ENCODE peak calls at places on chromosomes 11 and 22, in ten cellular contexts. U is mesenchymal stem cell, Y is uterus, J is Peyer's patch, Z is aorta, O is small intestine, C is breast epithelium, E is gastrocnemius medialis, N is lower lobe of right lung, D is lung. R is an unnamed sample. For H3K9me3 and H3K4me1, the result is how much of the 10 kb centered on the place peaks cover.

GRCh38 chr11:122367809-122368231 is 251.8 kb upstream of the BLID start:
- DNase-seq in U (peak), Z (no peak), D (no peak), N (no peak), O (peak), C (no peak), E (no peak), J (no peak), Y (peak), R (no peak)

GRCh38 chr11:62025429-62026105 is 58.1 kb upstream of the FTH1 start:
- DNase-seq in Y (peak), J (peak), C (no peak), D (peak), E (peak), O (peak), N (peak), U (peak), Z (peak), R (no peak)

GRCh38 chr11:72871089-72871488 is 56.9 kb downstream of the ATG16L2 start:
- DNase-seq in C (no peak), Z (no peak), N (no peak), O (no peak), J (no peak), D (no peak), Y (no peak), E (no peak), U (no peak), R (no peak)

GRCh38 chr22:40177738-40178416 is at the start of gene TNRC6B:
- DNase-seq in E (peak), J (peak), C (no peak), N (no peak), O (peak), U (peak), D (peak), Z (no peak), Y (peak), R (no peak)

GRCh38 chr11:80815752-80816453 is 1375.1 kb upstream of the TENM4 start:
- DNase-seq in N (no peak), E (no peak), Y (no peak), Z (no peak), O (no peak), J (no peak), D (no peak), U (peak), C (no peak), R (no peak)

GRCh38 chr11:74007691-74008372 is 1.1 kb downstream of the UCP3 start:
- DNase-seq in E (peak), C (no peak), D (no peak), U (no peak), J (no peak), N (no peak), O (no peak), Z (no peak), Y (no peak), R (no peak)

GRCh38 chr22:19661156-19661555 is 53.1 kb upstream of the SEPTIN5 start:
- DNase-seq in J (no peak), E (no peak), Z (no peak), C (no peak), O (no peak), N (no peak), D (no peak), Y (no peak), U (no peak), R (no peak)

GRCh38 chr11:88175004-88175706 is at the start of gene RAB38:
- DNase-seq in E (no peak), Z (peak), J (no peak), U (peak), Y (peak), C (peak), N (peak), D (peak), O (peak), R (no peak)

GRCh38 chr11:94708642-94709041 is 59.5 kb upstream of the AMOTL1 start:
- DNase-seq in D (no peak), Y (no peak), N (no peak), C (no peak), U (no peak), E (no peak), J (no peak), O (no peak), Z (no peak), R (no peak)

GRCh38 chr11:32829157-32829679 is 509 bp upstream of the PRRG4 start:
- DNase-seq in C (no peak), Z (no peak), N (no peak), Y (no peak), O (peak), U (peak), J (no peak), E (no peak), D (no peak), R (no peak)

GRCh38 chr11:128814856-128815705 is 52.0 kb downstream of the KCNJ1 start:
- DNase-seq in D (no peak), O (no peak), J (no peak), E (peak), Z (no peak), C (no peak), Y (peak), U (peak), N (no peak), R (no peak)

GRCh38 chr11:71582309-71582895 is at the start of gene KRTAP5-11:
- DNase-seq in Y (no peak), J (no peak), N (no peak), U (no peak), C (no peak), Z (no peak), E (no peak), O (no peak), D (no peak), R (no peak)

GRCh38 chr11:737366-737765 is 9.9 kb upstream of the TALDO1 start:
- DNase-seq in Z (no peak), O (no peak), D (no peak), E (no peak), C (no peak), Y (no peak), N (no peak), U (no peak), J (no peak), R (no peak)

GRCh38 chr11:134791102-134791501 is 379.1 kb upstream of the B3GAT1 start:
- DNase-seq in O (no peak), Z (no peak), Y (no peak), U (no peak), E (no peak), N (no peak), J (no peak), C (no peak), D (no peak), R (no peak)

GRCh38 chr11:121521145-121522042 is 68.6 kb upstream of the SORL1-AS1 start:
- DNase-seq in J (no peak), D (no peak), C (no peak), O (no peak), E (no peak), N (no peak), Y (no peak), Z (no peak), U (no peak), R (no peak)

GRCh38 chr22:31229402-31230140 is 17.5 kb downstream of the LIMK2 start:
- DNase-seq in D (no peak), Z (no peak), O (peak), J (peak), E (peak), Y (peak), N (no peak), U (peak), C (peak), R (no peak)

GRCh38 chr11:74072286-74072685 is 63.4 kb upstream of the UCP3 start:
- DNase-seq in Z (no peak), D (no peak), C (no peak), O (no peak), N (no peak), U (no peak), E (no peak), Y (no peak), J (no peak), R (no peak)

GRCh38 chr22:18968011-18968749 is 32.1 kb upstream of the PRODH start:
- DNase-seq in O (no peak), Z (peak), U (peak), N (peak), E (no peak), J (no peak), C (no peak), Y (no peak), D (no peak), R (no peak)

GRCh38 chr11:35143509-35144102 is 4.6 kb downstream of the CD44 start:
- DNase-seq in Z (no peak), C (no peak), J (no peak), Y (no peak), U (peak), E (no peak), D (no peak), N (no peak), O (peak), R (no peak)

GRCh38 chr11:35142481-35143207 is 3.7 kb downstream of the CD44 start:
- DNase-seq in U (peak), Z (no peak), J (peak), E (no peak), Y (peak), O (no peak), C (no peak), N (no peak), D (no peak), R (no peak)

GRCh38 chr11:35139883-35140282 is 912 bp downstream of the CD44 start:
- DNase-seq in C (no peak), Z (no peak), N (no peak), E (peak), D (no peak), Y (no peak), J (no peak), U (peak), O (no peak), R (no peak)

GRCh38 chr11:35141034-35141433 is 2.1 kb downstream of the CD44 start:
- DNase-seq in U (peak), Y (no peak), N (no peak), J (no peak), E (no peak), D (no peak), O (no peak), Z (no peak), C (no peak), R (no peak)

DNA sequence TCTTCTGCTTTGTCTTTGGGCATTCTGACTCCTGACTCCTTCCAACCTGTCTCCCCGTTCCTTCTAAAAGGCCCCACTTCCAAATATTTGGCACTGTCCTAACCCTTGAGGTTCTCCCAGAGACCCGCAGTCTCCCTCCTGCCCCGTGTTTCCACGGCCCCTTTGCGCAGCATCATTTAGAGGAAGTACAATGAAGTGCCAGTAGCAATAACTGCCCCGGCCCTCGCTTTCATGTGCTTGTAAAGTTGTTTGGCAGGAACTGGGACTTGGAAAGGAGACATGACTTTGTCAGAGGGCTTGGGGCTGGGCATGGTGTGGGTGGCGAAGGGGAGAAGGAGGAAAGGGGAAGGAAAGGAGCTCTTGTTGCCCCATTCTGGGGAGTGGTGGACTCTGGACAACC is 2.6 kb downstream of the CD44 start:
- DNase-seq in J (peak), O (peak), E (peak), C (no peak), D (peak), Y (no peak), Z (peak), N (peak), U (peak), R (no peak)
- H3K27ac ChIP-seq in J (peak), O (no peak), E (peak), C (peak), D (no peak), Y (peak), Z (peak), N (peak), U (peak), R (peak)

GRCh38 chr22:10727393-10727792 is 4800.6 kb upstream of the OR11H1 start:
- DNase-seq in C (no peak), O (no peak), Z (no peak), E (no peak), D (no peak), U (no peak), J (no peak), N (no peak), Y (no peak), R (no peak)
- H3K9me3 ChIP-seq in C (under half), O (under half), Z (under half), E (under half), D (under half), U (half or more), J (under half), N (under half), Y (under half), R (under half)

GRCh38 chr11:12141283-12141682 is 30.9 kb downstream of the MICAL2 start:
- DNase-seq in Z (no peak), U (no peak), J (no peak), Y (no peak), E (no peak), C (no peak), D (no peak), N (no peak), O (peak), R (no peak)
- H3K4me1 ChIP-seq in Z (under half), U (under half), J (under half), Y (under half), E (under half), C (under half), D (under half), N (half or more), O (under half), R (half or more)

GRCh38 chr11:2390091-2390870 is 10.3 kb upstream of the TSSC4 start:
- DNase-seq in U (no peak), C (no peak), N (peak), D (peak), J (no peak), O (no peak), Z (no peak), E (peak), Y (no peak), R (no peak)

GRCh38 chr11:2387266-2387982 is 10.3 kb downstream of the CD81 start:
- DNase-seq in U (peak), C (no peak), D (no peak), O (no peak), E (no peak), J (peak), Z (no peak), N (no peak), Y (no peak), R (no peak)

GRCh38 chr11:2388431-2389024 is 11.4 kb downstream of the CD81 start:
- DNase-seq in J (no peak), Z (no peak), D (no peak), Y (no peak), O (no peak), U (no peak), N (no peak), E (no peak), C (no peak), R (no peak)

GRCh38 chr11:2390871-2391662 is 9.5 kb upstream of the TSSC4 start:
- DNase-seq in E (peak), D (no peak), N (no peak), Y (peak), Z (peak), O (no peak), C (no peak), U (peak), J (no peak), R (no peak)

GRCh38 chr11:2389344-2390026 is 11.1 kb upstream of the TSSC4 start:
- DNase-seq in Z (no peak), Y (no peak), C (no peak), O (no peak), N (no peak), J (no peak), D (no peak), U (peak), E (no peak), R (no peak)
- H3K27ac ChIP-seq in Z (no peak), Y (peak), C (peak), O (no peak), N (peak), J (no peak), D (peak), U (peak), E (peak), R (peak)

DNA sequence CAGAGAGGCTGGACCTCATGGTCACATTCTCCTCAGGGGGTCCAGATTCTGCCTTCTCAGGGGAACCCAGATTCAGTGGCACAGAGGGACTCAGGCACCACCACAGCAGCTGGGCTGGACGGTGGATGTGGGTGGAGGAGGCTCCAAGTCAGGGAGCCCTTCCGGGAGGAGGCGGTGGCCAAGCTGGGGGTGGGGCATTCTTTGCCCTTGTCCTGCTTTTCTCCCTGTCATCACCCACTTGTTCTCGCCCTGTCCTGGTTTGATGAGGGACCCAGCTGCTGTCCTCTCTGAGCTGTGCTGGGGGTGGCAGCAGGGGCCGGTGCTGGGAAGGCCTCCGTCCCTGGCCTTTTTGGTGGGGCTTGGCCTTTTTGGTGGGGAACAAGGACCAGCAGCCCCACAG is 1168.3 kb downstream of the BRD1 start:
- DNase-seq in D (no peak), O (no peak), N (no peak), J (no peak), E (no peak), Y (no peak), Z (no peak), C (no peak), U (no peak), R (no peak)
- H3K9me3 ChIP-seq in D (under half), O (under half), N (under half), J (under half), E (under half), Y (under half), Z (under half), C (under half), U (under half), R (under half)

DNA sequence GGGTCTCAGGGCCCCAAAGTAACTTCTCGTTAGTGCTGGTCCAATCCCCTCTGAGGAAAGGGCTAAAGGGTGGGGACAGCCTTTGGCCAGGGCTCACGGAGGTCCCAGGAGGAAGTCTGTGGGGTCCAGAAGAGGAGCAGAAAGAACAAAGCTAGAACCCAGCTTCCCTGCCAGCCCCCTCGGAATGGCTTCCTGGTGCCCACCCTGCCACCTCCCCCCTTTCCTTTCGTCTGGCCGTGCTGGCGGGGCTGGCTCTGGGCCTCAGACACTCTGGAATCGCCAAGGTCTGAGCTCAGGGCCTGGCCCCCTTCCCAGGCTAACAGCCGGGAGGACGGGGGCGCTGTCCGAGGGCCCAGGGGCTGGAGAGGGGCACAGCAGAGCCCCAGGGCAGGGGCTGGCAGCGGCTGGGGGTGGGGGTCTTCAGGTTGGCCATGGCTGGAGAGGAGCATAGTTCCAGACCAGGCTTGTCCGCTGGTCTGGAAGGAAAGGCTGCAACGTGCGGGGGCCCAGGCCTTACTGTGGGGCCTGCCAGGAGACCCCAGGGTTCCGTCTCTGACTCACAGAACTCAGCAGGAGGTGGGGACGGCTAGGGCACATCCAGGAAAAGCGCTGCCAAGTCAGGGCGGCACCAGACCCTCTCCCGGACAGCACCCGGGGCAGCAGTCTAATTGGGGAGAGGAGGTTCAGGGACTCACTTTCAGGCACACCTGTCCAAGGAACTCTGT is 788 bp upstream of the LTBP3 start:
- DNase-seq in O (no peak), U (no peak), J (no peak), N (peak), Y (peak), E (peak), C (no peak), D (no peak), Z (peak), R (no peak)
- H3K4me1 ChIP-seq in O (under half), U (half or more), J (under half), N (half or more), Y (under half), E (half or more), C (under half), D (under half), Z (under half), R (half or more)

DNA sequence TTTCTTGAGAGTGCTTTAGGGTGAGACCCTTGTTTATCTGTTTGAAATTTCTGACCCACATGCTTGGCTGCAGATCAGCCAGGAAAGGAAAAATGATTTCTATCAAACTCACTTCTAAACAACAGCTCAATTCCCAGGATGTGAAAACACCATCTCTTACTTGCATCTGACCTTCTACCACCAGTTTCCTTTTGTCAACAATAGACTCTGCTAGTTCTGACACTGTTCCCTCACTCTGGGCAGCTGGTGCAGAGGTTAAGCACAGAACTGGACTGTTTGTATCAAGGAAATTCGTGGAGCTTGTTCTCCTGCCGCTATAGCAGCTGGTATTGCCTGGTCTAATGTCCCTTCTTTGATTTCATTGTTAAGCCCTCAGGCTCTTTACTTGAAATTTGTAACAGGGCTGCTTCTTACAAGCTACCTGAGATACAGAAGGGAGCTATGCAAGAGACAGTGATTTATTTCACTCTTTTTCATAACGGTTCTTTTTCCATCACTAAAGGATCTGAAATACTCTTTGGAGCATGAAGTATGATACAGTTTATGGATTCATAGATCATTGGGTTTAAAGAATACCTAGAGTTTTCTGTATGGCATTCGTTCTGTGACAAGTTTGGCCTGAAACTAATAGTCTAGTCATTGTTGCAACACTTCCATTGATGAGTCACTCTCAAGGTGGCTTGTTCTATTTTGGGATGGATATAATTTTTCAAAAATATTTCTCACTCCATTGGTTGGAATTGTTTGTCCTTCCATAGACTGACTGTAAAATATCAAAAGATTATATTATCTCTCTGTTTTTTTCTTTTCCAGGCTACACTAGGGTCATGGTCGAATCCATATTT is 178.2 kb upstream of the ZC3H12C start:
- DNase-seq in Z (no peak), E (no peak), J (no peak), D (no peak), Y (no peak), U (peak), C (no peak), O (no peak), N (no peak), R (no peak)
- H3K27ac ChIP-seq in Z (no peak), E (peak), J (no peak), D (no peak), Y (no peak), U (no peak), C (no peak), O (no peak), N (no peak), R (no peak)

DNA sequence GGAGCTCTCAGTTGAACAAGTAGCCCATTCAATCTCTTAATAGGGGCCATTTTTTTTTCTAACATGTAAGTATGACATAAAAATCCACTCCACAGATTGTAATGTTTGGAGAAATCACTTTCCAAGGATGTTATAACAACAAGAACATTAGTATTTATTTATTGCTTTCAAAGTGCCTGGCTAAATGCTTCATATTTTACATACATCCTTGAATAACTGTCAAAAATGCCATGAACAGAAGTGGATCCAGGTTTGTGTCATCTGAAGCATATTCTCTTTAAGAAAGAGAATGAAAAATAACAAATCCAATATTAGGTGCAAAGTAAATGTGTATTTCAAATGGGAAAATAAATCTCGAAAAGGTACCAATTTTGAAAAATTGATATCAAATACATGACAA is 344.0 kb upstream of the FAT3 start:
- DNase-seq in C (no peak), N (no peak), J (no peak), D (no peak), O (no peak), Y (no peak), U (no peak), E (no peak), Z (no peak), R (no peak)
- H3K9me3 ChIP-seq in C (under half), N (under half), J (under half), D (under half), O (under half), Y (under half), U (under half), E (under half), Z (under half), R (under half)

GRCh38 chr11:102414559-102414958 is 38.0 kb downstream of the TMEM123 start:
- DNase-seq in Z (no peak), O (no peak), J (no peak), E (no peak), D (no peak), C (no peak), Y (no peak), N (no peak), U (no peak), R (no peak)
- H3K4me1 ChIP-seq in Z (under half), O (under half), J (under half), E (under half), D (under half), C (under half), Y (under half), N (under half), U (under half), R (under half)

R was measured in vagina.